ENCODE peak calls at places on chromosome 16, in five cellular contexts. C, Q, I, Y and N are unnamed samples.

GRCh38 chr16:31390504-31391043 is 2.6 kb upstream of the ITGAD start:
- DNase-seq in C (no peak), Q (no peak), I (no peak), Y (no peak), N (no peak)

GRCh38 chr16:85816159-85816558 is 16.7 kb downstream of the COX4I1 start:
- DNase-seq in C (no peak), Q (no peak), I (no peak), Y (no peak), N (no peak)

GRCh38 chr16:11989238-11990160 is 13.0 kb downstream of the SNX29 start:
- DNase-seq in C (no peak), Q (no peak), I (no peak), Y (no peak), N (peak)

GRCh38 chr16:66204761-66205160 is 161.7 kb upstream of the CDH5 start:
- DNase-seq in C (peak), Q (no peak), I (no peak), Y (no peak), N (no peak)

GRCh38 chr16:84449156-84450140 is 55.0 kb downstream of the MEAK7 start:
- DNase-seq in C (no peak), Q (no peak), I (no peak), Y (no peak), N (no peak)

GRCh38 chr16:56202036-56202435 is 10.7 kb downstream of the GNAO1 start:
- DNase-seq in C (peak), Q (peak), I (peak), Y (no peak), N (no peak)

GRCh38 chr16:12833939-12834338 is 30.3 kb upstream of the CPPED1 start:
- DNase-seq in C (no peak), Q (no peak), I (peak), Y (no peak), N (peak)

GRCh38 chr16:87425941-87426340 is 33.8 kb downstream of the MAP1LC3B start:
- DNase-seq in C (no peak), Q (no peak), I (no peak), Y (peak), N (no peak)

GRCh38 chr16:31471241-31471874 is 594 bp upstream of the TGFB1I1 start:
- DNase-seq in C (no peak), Q (no peak), I (no peak), Y (no peak), N (no peak)

GRCh38 chr16:9286930-9287329 is 195.5 kb downstream of the HAPSTR1 start:
- DNase-seq in C (no peak), Q (no peak), I (no peak), Y (no peak), N (no peak)

GRCh38 chr16:81817789-81818304 is 38.8 kb downstream of the PLCG2 start:
- DNase-seq in C (no peak), Q (no peak), I (no peak), Y (no peak), N (no peak)

GRCh38 chr16:22314661-22315626 is 17.7 kb downstream of the POLR3E start:
- DNase-seq in C (no peak), Q (no peak), I (no peak), Y (no peak), N (no peak)

GRCh38 chr16:57914244-57915173 is 56.4 kb downstream of the CNGB1 start:
- DNase-seq in C (no peak), Q (no peak), I (no peak), Y (no peak), N (no peak)

GRCh38 chr16:21619765-21620462 is 20.5 kb downstream of the METTL9 start:
- DNase-seq in C (no peak), Q (no peak), I (no peak), Y (no peak), N (no peak)

GRCh38 chr16:80899804-80900592 is 95.6 kb upstream of the CDYL2 start:
- DNase-seq in C (peak), Q (no peak), I (peak), Y (peak), N (peak)

GRCh38 chr16:820730-821129 is 20.2 kb upstream of the GNG13 start:
- DNase-seq in C (no peak), Q (no peak), I (no peak), Y (no peak), N (no peak)

GRCh38 chr16:27822529-27823437 is 240.7 kb downstream of the GSG1L start:
- DNase-seq in C (no peak), Q (no peak), I (no peak), Y (no peak), N (no peak)

GRCh38 chr16:53945996-53946395 is 242.0 kb downstream of the FTO start:
- DNase-seq in C (peak), Q (no peak), I (peak), Y (no peak), N (no peak)

GRCh38 chr16:13992322-13992721 is 72.4 kb downstream of the ERCC4 start:
- DNase-seq in C (no peak), Q (no peak), I (no peak), Y (no peak), N (no peak)

GRCh38 chr16:763903-764750 is 3.6 kb downstream of the MSLN start:
- DNase-seq in C (no peak), Q (no peak), I (no peak), Y (no peak), N (no peak)

GRCh38 chr16:54136276-54136625 is 150.3 kb downstream of the IRX3 start:
- DNase-seq in C (peak), Q (no peak), I (peak), Y (no peak), N (no peak)

GRCh38 chr16:75044800-75045361 is 46.1 kb downstream of the ZNRF1 start:
- DNase-seq in C (peak), Q (no peak), I (no peak), Y (no peak), N (no peak)

GRCh38 chr16:67842509-67843342 is 606 bp downstream of the THAP11 start:
- DNase-seq in C (peak), Q (peak), I (peak), Y (peak), N (peak)

GRCh38 chr16:31357324-31358156 is 2.6 kb downstream of the ITGAX start:
- DNase-seq in C (peak), Q (no peak), I (no peak), Y (no peak), N (no peak)

GRCh38 chr16:66376114-66376513 is 9.6 kb downstream of the CDH5 start:
- DNase-seq in C (no peak), Q (no peak), I (no peak), Y (no peak), N (no peak)

GRCh38 chr16:56894331-56894917 is 29.4 kb downstream of the SLC12A3 start:
- DNase-seq in C (no peak), Q (no peak), I (no peak), Y (no peak), N (no peak)

GRCh38 chr16:47143677-47144558 is at the start of gene NETO2:
- DNase-seq in C (peak), Q (peak), I (no peak), Y (peak), N (peak)

GRCh38 chr16:84690088-84690819 is 9.5 kb upstream of the USP10 start:
- DNase-seq in C (no peak), Q (no peak), I (no peak), Y (no peak), N (no peak)

GRCh38 chr16:8962393-8963009 is 1.2 kb downstream of the USP7 start:
- DNase-seq in C (peak), Q (peak), I (no peak), Y (no peak), N (no peak)